ENCODE peak calls at places on chromosome 21, in nine cellular contexts. R is spleen, M is fibroblast of lung, O is right cardiac atrium, F is GM23248, J is left ventricle myocardium inferior, V is IMR-90, E is PC-9, G is AG04450. N is an unnamed sample.

GRCh38 chr21:43361493-43362296 is 65.2 kb downstream of the SIK1 start:
- DNase-seq in E (no peak), J (peak; percentile 72), V (peak; percentile 79), M (no peak), F (peak; percentile 75), O (peak; percentile 83), G (peak; percentile 26), R (peak; percentile 87), N (peak; percentile 82)

GRCh38 chr21:15062566-15062965 is 2.2 kb downstream of the NRIP1 start:
- DNase-seq in J (no peak), F (peak; percentile 26), R (no peak), E (no peak), G (no peak), M (peak; percentile 15), V (no peak), O (no peak), N (no peak)

GRCh38 chr21:24050233-24050632 is 1557.0 kb downstream of the MRPL39 start:
- DNase-seq in F (no peak), V (no peak), M (no peak), R (no peak), E (no peak), G (no peak), O (no peak), J (no peak), N (no peak)

GRCh38 chr21:32311621-32312020 is 13.0 kb downstream of the MRAP start:
- DNase-seq in E (no peak), G (no peak), R (no peak), V (no peak), J (no peak), O (no peak), M (no peak), F (no peak), N (no peak)

GRCh38 chr21:16211339-16212303 is 481.8 kb downstream of the USP25 start:
- DNase-seq in J (no peak), O (no peak), M (peak; percentile 63), V (peak; percentile 1), E (no peak), G (no peak), R (no peak), F (peak; percentile 21), N (peak; percentile 22)

GRCh38 chr21:32249551-32250280 is 29.1 kb downstream of the MIS18A start:
- DNase-seq in V (no peak), J (no peak), O (peak; percentile 76), F (no peak), G (no peak), E (no peak), M (no peak), R (no peak), N (no peak)

GRCh38 chr21:31473685-31474345 is 129.8 kb upstream of the TIAM1 start:
- DNase-seq in M (peak; percentile 13), R (no peak), G (no peak), J (no peak), V (no peak), E (no peak), F (peak; percentile 29), O (no peak), N (no peak)

GRCh38 chr21:33936221-33937038 is 20.8 kb upstream of the ATP5PO start:
- DNase-seq in G (no peak), F (peak; percentile 23), E (no peak), M (no peak), V (no peak), R (no peak), J (no peak), O (no peak), N (no peak)

GRCh38 chr21:17903029-17903806 is 84.1 kb upstream of the C21orf91 start:
- DNase-seq in G (peak; percentile 20), J (no peak), R (no peak), F (peak; percentile 59), E (no peak), V (peak; percentile 49), M (peak; percentile 25), O (no peak), N (no peak)

GRCh38 chr21:21605502-21605901 is 607.3 kb downstream of the NCAM2 start:
- DNase-seq in M (no peak), J (no peak), O (no peak), E (no peak), F (no peak), R (no peak), G (no peak), V (no peak), N (no peak)

GRCh38 chr21:39208624-39209333 is 25.5 kb upstream of the PSMG1 start:
- DNase-seq in O (no peak), M (no peak), R (no peak), J (no peak), E (no peak), G (no peak), F (no peak), V (peak; percentile 21), N (no peak)

GRCh38 chr21:16870116-16870515 is 642.7 kb upstream of the CXADR start:
- DNase-seq in M (no peak), O (no peak), V (peak; percentile 5), R (no peak), J (no peak), F (peak; percentile 45), G (peak; percentile 1), E (no peak), N (no peak)

GRCh38 chr21:35138665-35139381 is 89.7 kb upstream of the RUNX1 start:
- DNase-seq in E (peak; percentile 74), M (peak; percentile 100), J (no peak), R (no peak), O (no peak), F (peak; percentile 61), G (peak; percentile 61), V (peak; percentile 95), N (peak; percentile 94)

GRCh38 chr21:24716306-24716918 is 890.9 kb downstream of the MRPL39 start:
- DNase-seq in O (no peak), V (no peak), R (no peak), J (no peak), M (no peak), E (no peak), F (no peak), G (no peak), N (no peak)

GRCh38 chr21:34835526-34835925 is 166.7 kb downstream of the CLIC6 start:
- DNase-seq in E (no peak), J (no peak), F (peak; percentile 71), G (no peak), M (no peak), O (no peak), V (no peak), R (no peak), N (no peak)

GRCh38 chr21:25409992-25410391 is 197.3 kb downstream of the MRPL39 start:
- DNase-seq in M (no peak), V (no peak), J (no peak), F (no peak), O (no peak), E (no peak), R (no peak), G (no peak), N (no peak)

GRCh38 chr21:25925936-25926335 is 191.2 kb downstream of the GABPA start:
- DNase-seq in F (no peak), J (no peak), R (no peak), V (peak; percentile 23), M (peak; percentile 61), E (no peak), O (no peak), G (no peak), N (no peak)

GRCh38 chr21:26013964-26014363 is 156.6 kb downstream of the APP start:
- DNase-seq in F (no peak), M (no peak), V (no peak), E (no peak), G (no peak), O (no peak), J (no peak), R (no peak), N (no peak)

GRCh38 chr21:37984416-37984815 is 68.2 kb upstream of the KCNJ6 start:
- DNase-seq in R (no peak), V (no peak), F (no peak), J (no peak), M (no peak), G (no peak), O (no peak), E (no peak), N (no peak)

GRCh38 chr21:34890724-34891609 is 158.1 kb downstream of the RUNX1 start:
- DNase-seq in G (no peak), F (peak; percentile 62), M (peak; percentile 61), J (peak; percentile 20), O (no peak), R (peak; percentile 87), E (no peak), V (peak; percentile 48), N (peak; percentile 57)

GRCh38 chr21:22941779-22942178 is 1943.6 kb downstream of the NCAM2 start:
- DNase-seq in F (no peak), G (no peak), J (no peak), O (no peak), R (no peak), E (no peak), M (no peak), V (no peak), N (no peak)

GRCh38 chr21:38365521-38365920 is 108.7 kb downstream of the KCNJ15 start:
- DNase-seq in R (no peak), V (no peak), F (no peak), E (no peak), G (no peak), O (no peak), J (no peak), M (no peak), N (no peak)

GRCh38 chr21:29075706-29076447 is 2.4 kb upstream of the CCT8 start:
- DNase-seq in R (no peak), F (peak; percentile 56), J (no peak), E (no peak), O (no peak), G (no peak), M (peak; percentile 38), V (peak; percentile 35), N (no peak)
- H3K4me3 ChIP-seq in R (no peak overlapping the region), F (no peak overlapping the region), J (no peak overlapping the region), E (no peak overlapping the region), O (no peak overlapping the region), G (no peak overlapping the region), M (no peak overlapping the region), V (no peak overlapping the region), N (no peak overlapping the region)

GRCh38 chr21:45409466-45410150 is 4.6 kb downstream of the COL18A1 start:
- DNase-seq in F (no peak), V (no peak), O (peak; percentile 80), E (no peak), R (peak; percentile 69), G (no peak), J (peak; percentile 67), M (peak; percentile 40), N (no peak)
- H3K27ac ChIP-seq in F (no peak overlapping the region), V (no peak overlapping the region), O (peak overlapping the region; percentile 93), E (no peak overlapping the region), R (no peak overlapping the region), G (no peak overlapping the region), J (peak overlapping the region; percentile 96), M (no peak overlapping the region), N (peak overlapping the region; percentile 32)

GRCh38 chr21:36255650-36256047 is 64.3 kb upstream of the MORC3 start:
- DNase-seq in J (no peak), E (no peak), M (no peak), F (no peak), V (no peak), O (no peak), R (no peak), G (no peak), N (no peak)
- H3K4me3 ChIP-seq in J (no peak overlapping the region), E (no peak overlapping the region), M (no peak overlapping the region), F (no peak overlapping the region), V (no peak overlapping the region), O (no peak overlapping the region), R (no peak overlapping the region), G (no peak overlapping the region), N (no peak overlapping the region)

DNA sequence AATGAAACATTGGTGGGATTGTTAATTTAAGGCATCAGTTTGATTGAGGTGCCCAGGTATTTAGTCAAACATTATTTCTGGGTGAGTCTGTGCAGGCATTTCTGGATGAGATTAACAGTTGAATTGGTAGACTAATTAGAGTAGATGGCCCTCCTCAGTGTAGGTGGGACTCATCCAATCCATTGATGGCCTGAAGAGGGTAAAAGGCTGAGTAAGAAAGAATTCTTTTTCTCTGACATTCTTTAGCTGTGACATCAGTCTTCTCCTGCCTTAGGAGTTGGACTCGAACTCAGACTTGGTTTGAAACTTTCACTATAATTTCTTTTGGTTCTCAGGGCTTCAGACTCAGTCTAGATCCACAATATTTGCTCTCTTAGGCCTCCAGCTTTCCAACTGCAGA is 59.6 kb upstream of the ADAMTS5 start:
- DNase-seq in F (peak; percentile 22), G (no peak), R (no peak), M (peak; percentile 13), V (peak; percentile 10), J (no peak), E (no peak), O (no peak), N (no peak)
- H3K27ac ChIP-seq in F (no peak overlapping the region), G (no peak overlapping the region), R (no peak overlapping the region), M (no peak overlapping the region), V (no peak overlapping the region), J (no peak overlapping the region), E (no peak overlapping the region), O (no peak overlapping the region), N (no peak overlapping the region)